ENCODE peak calls at places on chromosomes 7 and 10, in five cellular contexts. X is activated naive CD4-positive, alpha-beta T cell treated with anti-CD3 and anti-CD28 coated beads, Interleukin-2, amount 10 ng/mL, durations not matched to agents 7 days and 5 days; M is EH; R is fibroblast of lung; Q is naive thymus-derived CD8-positive, alpha-beta T cell. O is an unnamed sample.
A peak's percentile ranks its signal among the peaks of the same experiment; 100 is the strongest.

GRCh38 chr7:11428877-11429617 is 403.0 kb downstream of the THSD7A start:
- DNase-seq in R (no peak), Q (no peak), M (no peak), X (no peak), O (no peak)

GRCh38 chr10:95467162-95467599 is 94.0 kb downstream of the SORBS1 start:
- DNase-seq in Q (no peak), R (no peak), M (peak; percentile 54), X (no peak), O (no peak)

GRCh38 chr7:48244902-48245301 is 73.6 kb downstream of the ABCA13 start:
- DNase-seq in R (peak; percentile 31), Q (no peak), X (no peak), M (peak; percentile 65), O (peak; percentile 64)

GRCh38 chr10:80664071-80664680 is 126.5 kb downstream of the SH2D4B start:
- DNase-seq in R (peak; percentile 32), M (peak; percentile 60), X (peak; percentile 61), Q (no peak), O (peak; percentile 89)

GRCh38 chr7:46680147-46680546 is 759.1 kb upstream of the IGFBP3 start:
- DNase-seq in Q (no peak), M (no peak), X (no peak), R (no peak), O (no peak)

GRCh38 chr7:29921404-29922010 is 68.1 kb downstream of the SCRN1 start:
- DNase-seq in R (peak; percentile 68), M (peak; percentile 65), X (peak; percentile 48), Q (peak; percentile 8), O (no peak)

GRCh38 chr10:103204353-103205255 is 11.5 kb upstream of the NT5C2 start:
- DNase-seq in X (no peak), R (no peak), Q (no peak), M (peak; percentile 31), O (no peak)

GRCh38 chr10:7960108-7960507 is 94.4 kb upstream of the GATA3 start:
- DNase-seq in R (no peak), Q (no peak), M (no peak), X (no peak), O (no peak)

GRCh38 chr7:24830440-24831050 is 73.3 kb upstream of the GSDME start:
- DNase-seq in M (no peak), Q (no peak), X (no peak), R (no peak), O (no peak)

GRCh38 chr10:24893127-24893526 is 59.3 kb downstream of the PRTFDC1 start:
- DNase-seq in X (no peak), R (peak; percentile 60), M (no peak), Q (no peak), O (no peak)

GRCh38 chr10:69914373-69915268 is 112.9 kb downstream of the COL13A1 start:
- DNase-seq in X (peak; percentile 73), M (peak; percentile 73), R (peak; percentile 74), Q (peak; percentile 6), O (peak; percentile 85)

GRCh38 chr7:120444650-120445049 is 171.7 kb downstream of the KCND2 start:
- DNase-seq in Q (no peak), M (no peak), R (no peak), X (no peak), O (no peak)

GRCh38 chr10:88763441-88763840 is 3.6 kb downstream of the LIPN start:
- DNase-seq in R (peak; percentile 5), Q (no peak), M (peak; percentile 13), X (no peak), O (no peak)

GRCh38 chr7:127943541-127944521 is 87.4 kb downstream of the LRRC4 start:
- DNase-seq in M (no peak), R (peak; percentile 64), X (no peak), Q (no peak), O (peak; percentile 65)

GRCh38 chr10:124508070-124508667 is 46.5 kb downstream of the LHPP start:
- DNase-seq in X (no peak), M (peak; percentile 5), R (no peak), Q (no peak), O (no peak)

GRCh38 chr10:70985824-70986336 is 97.5 kb upstream of the PCBD1 start:
- DNase-seq in M (no peak), Q (no peak), X (no peak), R (no peak), O (no peak)

GRCh38 chr10:107653832-107654287 is 489.4 kb upstream of the SORCS1 start:
- DNase-seq in Q (no peak), X (peak; percentile 21), R (peak; percentile 38), M (peak; percentile 60), O (no peak)

GRCh38 chr7:50709151-50709550 is 73.5 kb downstream of the GRB10 start:
- DNase-seq in Q (no peak), M (no peak), R (no peak), X (no peak), O (no peak)

GRCh38 chr10:69769395-69769989 is 32.2 kb upstream of the COL13A1 start:
- DNase-seq in R (peak; percentile 86), M (peak; percentile 92), Q (no peak), X (no peak), O (no peak)

GRCh38 chr10:93445097-93445960 is 36.8 kb downstream of the MYOF start:
- DNase-seq in R (peak; percentile 98), X (no peak), Q (no peak), M (peak; percentile 98), O (peak; percentile 90)

GRCh38 chr7:102287082-102287464 is 405 bp downstream of the SH2B2 start:
- DNase-seq in R (no peak), X (no peak), Q (no peak), M (no peak), O (peak; percentile 64)

GRCh38 chr10:119669331-119669730 is 18.2 kb downstream of the BAG3 start:
- DNase-seq in Q (no peak), R (no peak), X (no peak), M (no peak), O (no peak)